ENCODE peak calls at places on chromosomes 16 and 17, in five cellular contexts. N, Z, B, K and W are unnamed samples.

GRCh38 chr16:61324044-61324443 is 712.2 kb downstream of the CDH8 start:
- DNase-seq in N (no peak), Z (no peak), B (no peak), K (no peak), W (no peak)

GRCh38 chr16:22786284-22786683 is 27.7 kb upstream of the HS3ST2 start:
- DNase-seq in N (no peak), Z (no peak), B (no peak), K (no peak), W (no peak)

GRCh38 chr16:56844056-56844455 is 21.0 kb upstream of the SLC12A3 start:
- DNase-seq in N (no peak), Z (no peak), B (no peak), K (no peak), W (no peak)

GRCh38 chr16:71540-72341 is 690 bp downstream of the RHBDF1 start:
- DNase-seq in N (peak), Z (peak), B (no peak), K (no peak), W (no peak)

GRCh38 chr16:86104537-86105048 is 205.6 kb downstream of the IRF8 start:
- DNase-seq in N (no peak), Z (no peak), B (no peak), K (no peak), W (no peak)

GRCh38 chr17:3885970-3886369 is 6.9 kb downstream of the CAMKK1 start:
- DNase-seq in N (no peak), Z (no peak), B (no peak), K (no peak), W (no peak)

GRCh38 chr16:68486671-68487495 is 38.6 kb upstream of the SMPD3 start:
- DNase-seq in N (no peak), Z (no peak), B (no peak), K (peak), W (no peak)

GRCh38 chr17:56835259-56835575 is 1.3 kb downstream of the DGKE start:
- DNase-seq in N (no peak), Z (no peak), B (no peak), K (no peak), W (no peak)

GRCh38 chr16:89732918-89733242 is 11.5 kb downstream of the ZNF276 start:
- DNase-seq in N (no peak), Z (no peak), B (no peak), K (no peak), W (no peak)

GRCh38 chr17:28667870-28668269 is 5.9 kb downstream of the SUPT6H start:
- DNase-seq in N (no peak), Z (no peak), B (no peak), K (no peak), W (no peak)

GRCh38 chr17:42289863-42290165 is 1.5 kb downstream of the STAT5A start:
- DNase-seq in N (peak), Z (no peak), B (peak), K (no peak), W (no peak)

GRCh38 chr16:54118846-54119245 is 167.7 kb downstream of the IRX3 start:
- DNase-seq in N (no peak), Z (no peak), B (no peak), K (no peak), W (no peak)

GRCh38 chr17:72580321-72581127 is 459.7 kb downstream of the SOX9 start:
- DNase-seq in N (no peak), Z (no peak), B (no peak), K (no peak), W (no peak)

GRCh38 chr17:35732806-35733136 is 1.3 kb downstream of the RASL10B start:
- DNase-seq in N (no peak), Z (no peak), B (no peak), K (no peak), W (no peak)

GRCh38 chr16:48524348-48525200 is 85.4 kb downstream of the N4BP1 start:
- DNase-seq in N (peak), Z (no peak), B (no peak), K (no peak), W (no peak)

GRCh38 chr17:65455972-65456343 is 105.5 kb downstream of the AXIN2 start:
- DNase-seq in N (no peak), Z (no peak), B (no peak), K (peak), W (peak)

GRCh38 chr17:74457820-74458166 is 8.6 kb upstream of the CD300A start:
- DNase-seq in N (peak), Z (no peak), B (no peak), K (no peak), W (no peak)

GRCh38 chr16:20348365-20349185 is 3.9 kb downstream of the UMOD start:
- DNase-seq in N (peak), Z (peak), B (no peak), K (no peak), W (no peak)

GRCh38 chr16:3655791-3656490 is 1.4 kb downstream of the DNASE1 start:
- DNase-seq in N (peak), Z (no peak), B (no peak), K (no peak), W (no peak)

GRCh38 chr17:32264823-32265191 is 825 bp upstream of the RHBDL3 start:
- DNase-seq in N (peak), Z (no peak), B (no peak), K (no peak), W (no peak)

GRCh38 chr16:11748404-11749254 is 6.0 kb upstream of the TXNDC11 start:
- DNase-seq in N (no peak), Z (no peak), B (no peak), K (no peak), W (no peak)

GRCh38 chr17:27237890-27238289 is 56.0 kb upstream of the WSB1 start:
- DNase-seq in N (no peak), Z (no peak), B (no peak), K (no peak), W (no peak)

GRCh38 chr17:27239584-27239983 is 54.3 kb upstream of the WSB1 start:
- DNase-seq in N (no peak), Z (no peak), B (no peak), K (no peak), W (no peak)

GRCh38 chr17:27240802-27241155 is 53.1 kb upstream of the WSB1 start:
- DNase-seq in N (no peak), Z (no peak), B (no peak), K (no peak), W (no peak)

GRCh38 chr17:27240086-27240801 is 53.7 kb upstream of the WSB1 start:
- DNase-seq in N (no peak), Z (no peak), B (no peak), K (no peak), W (no peak)

DNA sequence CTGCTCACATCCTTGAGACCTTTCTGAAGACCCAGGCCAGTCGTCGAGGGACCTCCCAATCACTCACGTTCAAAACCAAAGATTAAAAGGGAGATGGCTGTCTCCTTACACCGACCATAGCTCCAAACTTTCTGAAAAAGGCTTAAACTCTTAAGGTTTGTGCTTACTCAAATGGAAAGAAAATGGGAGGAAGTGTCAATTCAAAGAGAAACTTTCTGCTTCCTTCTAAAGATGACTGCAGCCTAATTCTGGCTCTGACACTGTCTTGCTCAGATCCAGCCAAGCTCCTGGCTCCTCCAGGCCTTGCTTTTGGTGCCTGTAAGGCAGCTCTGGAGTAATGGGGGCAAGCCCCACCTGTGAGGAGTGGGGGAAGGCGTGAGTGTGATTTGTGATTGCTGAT is 54.9 kb upstream of the WSB1 start:
- DNase-seq in N (no peak), Z (no peak), B (no peak), K (no peak), W (no peak)
- H3K27ac ChIP-seq in N (peak), Z (no peak), B (no peak), K (no peak), W (no peak)

DNA sequence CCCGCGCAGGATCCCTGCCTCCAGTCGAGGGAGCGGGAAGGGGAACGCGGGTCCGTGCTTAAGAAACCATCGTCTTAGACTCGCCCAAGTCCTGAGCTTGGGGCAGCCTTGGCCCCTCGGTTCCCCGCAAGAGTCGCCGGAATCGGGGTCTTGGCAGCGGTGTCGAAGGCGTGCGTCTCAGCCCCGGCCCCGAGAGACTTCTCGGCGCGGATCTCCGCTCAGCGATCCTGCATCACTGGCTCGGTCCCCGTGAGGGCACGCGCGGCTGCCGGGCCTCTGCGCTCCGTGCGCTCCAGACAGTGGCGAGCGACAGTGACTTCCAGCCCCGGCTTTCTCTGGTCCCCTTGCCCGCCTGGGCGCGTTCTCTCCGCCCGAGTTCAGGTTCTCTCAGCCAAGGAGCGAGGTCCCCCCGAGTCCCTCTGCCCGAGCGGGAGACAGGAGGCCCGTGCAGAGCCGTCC is 383 bp downstream of the HS3ST3A1 start:
- DNase-seq in N (peak), Z (peak), B (no peak), K (no peak), W (no peak)
- H3K4me3 ChIP-seq in N (peak), Z (peak), B (peak), K (no peak), W (no peak)

GRCh38 chr17:17020821-17021193 is 21.4 kb upstream of the MPRIP start:
- DNase-seq in N (peak), Z (no peak), B (no peak), K (no peak), W (no peak)

GRCh38 chr17:17024778-17025300 is 17.4 kb upstream of the MPRIP start:
- DNase-seq in N (peak), Z (no peak), B (no peak), K (no peak), W (no peak)

GRCh38 chr17:17019891-17020456 is 22.3 kb upstream of the MPRIP start:
- DNase-seq in N (peak), Z (no peak), B (no peak), K (no peak), W (no peak)

GRCh38 chr17:17021194-17021863 is 20.9 kb upstream of the MPRIP start:
- DNase-seq in N (peak), Z (peak), B (no peak), K (no peak), W (no peak)

DNA sequence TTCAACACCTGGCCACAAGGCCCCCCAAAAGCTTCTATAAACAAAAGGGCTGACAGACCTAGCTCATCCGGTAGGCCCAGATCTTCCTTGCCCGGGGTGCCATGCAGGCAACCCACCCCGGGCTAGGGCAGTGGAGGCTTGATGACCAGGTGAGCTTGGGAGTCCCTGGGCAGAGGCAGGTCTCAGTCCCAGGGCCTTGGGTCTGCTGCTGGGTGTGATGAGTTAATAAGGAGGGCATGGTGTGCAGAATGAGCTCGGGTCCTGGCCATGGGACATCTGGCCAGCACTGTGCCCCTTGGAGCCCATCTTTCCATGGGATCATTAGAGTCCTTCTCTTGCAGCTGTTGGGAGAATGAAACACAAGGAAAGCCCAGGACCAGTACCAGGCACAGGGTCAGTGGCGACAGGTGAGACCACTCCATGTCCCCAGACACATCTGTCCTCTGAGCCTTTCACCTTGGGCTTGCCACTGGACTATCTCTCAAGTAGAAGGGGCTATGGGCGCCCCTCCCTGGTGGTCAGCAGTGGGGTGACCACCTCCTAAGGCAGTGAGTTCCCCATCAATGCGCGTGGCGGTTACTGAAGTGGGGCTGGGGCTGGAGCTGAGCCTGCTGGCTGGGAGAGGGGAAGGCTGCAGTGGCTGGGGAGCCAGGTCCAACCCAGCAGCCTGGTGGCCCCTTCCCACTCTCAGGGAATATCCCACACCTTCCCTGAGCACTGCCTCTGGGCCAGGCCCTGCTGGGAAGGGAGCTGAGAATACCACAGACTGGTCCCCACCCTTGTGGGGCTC is 20.1 kb upstream of the MPRIP start:
- DNase-seq in N (peak), Z (no peak), B (no peak), K (no peak), W (no peak)
- H3K27ac ChIP-seq in N (peak), Z (peak), B (no peak), K (no peak), W (no peak)

DNA sequence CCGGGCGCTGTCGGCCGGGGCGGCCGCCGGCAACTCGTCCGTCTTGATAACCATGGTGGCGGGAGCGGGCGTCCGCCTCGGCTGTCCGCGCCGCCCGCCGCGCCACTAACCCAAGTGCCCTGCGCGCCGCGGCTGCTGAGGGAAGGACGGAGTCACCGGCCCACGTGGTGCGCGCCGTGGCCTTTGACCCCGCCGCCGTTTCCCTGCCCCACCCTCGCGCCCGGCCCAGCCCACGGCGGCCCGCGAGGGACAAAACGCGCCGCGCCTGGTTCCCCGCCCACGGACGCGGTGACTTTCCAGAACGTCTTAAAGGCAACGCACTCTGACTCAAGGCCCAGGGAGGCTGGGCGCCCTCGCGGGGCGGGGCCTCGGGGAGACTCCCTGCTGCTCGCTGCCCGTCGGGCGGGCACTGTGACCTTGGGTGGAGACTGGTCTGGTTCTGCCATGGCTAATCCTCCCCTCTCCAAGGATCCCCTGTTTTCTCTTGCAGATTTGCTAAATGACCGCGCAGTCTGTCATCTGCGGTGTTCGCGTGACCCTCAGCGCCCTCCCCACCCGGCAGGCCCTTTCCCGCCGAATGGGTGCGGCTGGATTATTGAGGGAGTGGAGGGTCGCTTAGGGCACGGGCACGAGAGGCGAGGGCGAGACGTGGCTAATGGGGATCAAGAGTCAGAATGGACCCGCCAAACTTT is at the start of gene CLUH:
- DNase-seq in N (peak), Z (peak), B (peak), K (peak), W (peak)
- H3K4me3 ChIP-seq in N (peak), Z (peak), B (peak), K (peak), W (peak)

GRCh38 chr17:1142503-1143095 is 37.2 kb downstream of the ABR start:
- DNase-seq in N (no peak), Z (no peak), B (no peak), K (no peak), W (no peak)

GRCh38 chr17:1144139-1144538 is 35.6 kb downstream of the ABR start:
- DNase-seq in N (no peak), Z (no peak), B (no peak), K (no peak), W (no peak)

GRCh38 chr17:1146551-1147265 is 33.1 kb downstream of the ABR start:
- DNase-seq in N (no peak), Z (no peak), B (no peak), K (no peak), W (no peak)

GRCh38 chr17:1145311-1145986 is 34.3 kb downstream of the ABR start:
- DNase-seq in N (no peak), Z (no peak), B (no peak), K (no peak), W (no peak)

GRCh38 chr17:1143573-1143972 is 36.2 kb downstream of the ABR start:
- DNase-seq in N (no peak), Z (peak), B (no peak), K (no peak), W (no peak)
- H3K27ac ChIP-seq in N (no peak), Z (no peak), B (no peak), K (no peak), W (no peak)

GRCh38 chr17:77436481-77436880 is 295.7 kb downstream of the SEC14L1 start:
- DNase-seq in N (no peak), Z (no peak), B (no peak), K (no peak), W (no peak)
- H3K4me3 ChIP-seq in N (no peak), Z (no peak), B (peak), K (no peak), W (no peak)

GRCh38 chr16:21610766-21611165 is 11.4 kb downstream of the METTL9 start:
- DNase-seq in N (no peak), Z (no peak), B (no peak), K (no peak), W (no peak)
- H3K27ac ChIP-seq in N (no peak), Z (no peak), B (no peak), K (no peak), W (no peak)

GRCh38 chr17:8140413-8141029 is 11.7 kb downstream of the PER1 start:
- DNase-seq in N (no peak), Z (no peak), B (no peak), K (no peak), W (no peak)

GRCh38 chr17:8138366-8138671 is 13.9 kb downstream of the PER1 start:
- DNase-seq in N (no peak), Z (no peak), B (no peak), K (no peak), W (no peak)

GRCh38 chr17:8137645-8138342 is 13.9 kb upstream of the HES7 start:
- DNase-seq in N (peak), Z (no peak), B (no peak), K (no peak), W (no peak)

GRCh38 chr17:8140058-8140412 is 12.2 kb downstream of the PER1 start:
- DNase-seq in N (no peak), Z (peak), B (no peak), K (no peak), W (no peak)

DNA sequence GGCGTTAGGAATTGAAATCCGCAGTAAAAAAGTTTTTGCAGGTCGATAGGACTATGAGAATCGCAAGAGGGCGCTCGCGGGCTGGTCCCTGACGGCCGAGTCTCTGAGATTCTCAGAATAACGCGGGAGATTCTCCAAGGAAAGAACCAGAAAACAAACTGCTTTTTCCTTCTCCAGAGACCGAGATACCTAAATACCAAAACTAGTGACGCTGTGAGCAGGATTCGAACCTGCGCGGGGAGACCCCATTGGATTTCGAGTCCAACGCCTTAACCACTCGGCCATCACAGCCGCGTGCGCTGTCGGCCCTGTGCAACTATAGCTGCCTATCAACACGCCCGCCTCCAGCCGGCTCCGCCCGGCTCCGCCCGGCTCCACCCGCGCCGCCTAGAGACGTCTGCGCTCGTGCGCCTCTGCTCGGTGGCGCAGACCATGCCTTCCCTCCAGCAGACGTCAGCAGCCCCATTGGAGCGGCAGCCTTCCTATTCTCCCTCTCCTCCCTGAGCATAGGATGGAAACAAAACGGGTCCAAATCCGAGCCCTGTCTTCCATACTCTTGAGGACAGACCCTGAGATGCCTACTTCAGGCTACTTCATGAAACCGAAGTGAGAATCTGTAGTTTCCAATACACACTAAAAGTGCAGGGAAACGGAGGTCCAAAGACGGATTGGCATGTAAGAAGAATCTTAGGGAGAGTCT is 13.4 kb downstream of the PER1 start:
- DNase-seq in N (peak), Z (peak), B (peak), K (peak), W (peak)
- H3K4me3 ChIP-seq in N (peak), Z (peak), B (peak), K (peak), W (peak)